ENCODE peak calls at places on chromosomes 12 and 14, in six cellular contexts. U, Y, A, G, O and N are unnamed samples.

GRCh38 chr12:96471368-96472040 is 17.9 kb upstream of the CFAP54 start:
- DNase-seq in U (no peak), Y (no peak), A (peak; percentile 88), G (no peak), O (peak; percentile 82), N (no peak)

GRCh38 chr12:7354521-7354920 is 50.6 kb downstream of the ACSM4 start:
- DNase-seq in U (no peak), Y (no peak), A (no peak), G (no peak), O (peak; percentile 5), N (no peak)

GRCh38 chr14:102848830-102849521 is 71.7 kb downstream of the TRAF3 start:
- DNase-seq in U (no peak), Y (no peak), A (no peak), G (peak; percentile 32), O (peak; percentile 32), N (no peak)

GRCh38 chr14:36618641-36619040 is 36.2 kb upstream of the NKX2-8 start:
- DNase-seq in U (no peak), Y (no peak), A (no peak), G (no peak), O (no peak), N (no peak)

GRCh38 chr12:66196806-66197205 is 7.8 kb downstream of the IRAK3 start:
- DNase-seq in U (no peak), Y (no peak), A (no peak), G (no peak), O (peak; percentile 23), N (no peak)

GRCh38 chr14:69107407-69108003 is 45.4 kb downstream of the DCAF5 start:
- DNase-seq in U (no peak), Y (peak; percentile 58), A (peak; percentile 62), G (peak; percentile 56), O (peak; percentile 63), N (peak; percentile 83)

GRCh38 chr14:24816011-24816928 is 182.3 kb upstream of the GZMB start:
- DNase-seq in U (no peak), Y (no peak), A (peak; percentile 69), G (no peak), O (peak; percentile 17), N (peak; percentile 84)

GRCh38 chr14:103838117-103838516 is 9.3 kb downstream of the PPP1R13B start:
- DNase-seq in U (no peak), Y (no peak), A (no peak), G (no peak), O (no peak), N (no peak)

GRCh38 chr12:128531153-128531552 is 264.2 kb downstream of the TMEM132C start:
- DNase-seq in U (no peak), Y (no peak), A (no peak), G (no peak), O (no peak), N (no peak)

GRCh38 chr14:98325761-98326160 is 946.2 kb downstream of the BCL11B start:
- DNase-seq in U (no peak), Y (no peak), A (peak; percentile 16), G (no peak), O (no peak), N (peak; percentile 96)

GRCh38 chr14:58501214-58501816 is 73.8 kb downstream of the KIAA0586 start:
- DNase-seq in U (no peak), Y (peak; percentile 30), A (peak; percentile 80), G (peak; percentile 78), O (peak; percentile 87), N (peak; percentile 56)

GRCh38 chr14:61542848-61543790 is 152.2 kb upstream of the HIF1A start:
- DNase-seq in U (no peak), Y (no peak), A (no peak), G (no peak), O (no peak), N (no peak)

GRCh38 chr12:12010277-12011031 is 60.3 kb upstream of the BCL2L14 start:
- DNase-seq in U (peak; percentile 26), Y (no peak), A (peak; percentile 93), G (no peak), O (peak; percentile 78), N (peak; percentile 40)

GRCh38 chr12:68667896-68668295 is 18.9 kb upstream of the NUP107 start:
- DNase-seq in U (no peak), Y (no peak), A (no peak), G (no peak), O (no peak), N (no peak)

GRCh38 chr14:94548999-94549985 is 11.9 kb upstream of the SERPINA4 start:
- DNase-seq in U (no peak), Y (no peak), A (peak; percentile 25), G (peak; percentile 13), O (peak; percentile 52), N (peak; percentile 24)

GRCh38 chr12:107437954-107438353 is 247.6 kb upstream of the PWP1 start:
- DNase-seq in U (no peak), Y (no peak), A (no peak), G (no peak), O (no peak), N (no peak)

GRCh38 chr12:42761601-42762350 is 172.2 kb upstream of the PRICKLE1 start:
- DNase-seq in U (no peak), Y (no peak), A (peak; percentile 82), G (no peak), O (no peak), N (no peak)

GRCh38 chr14:77965919-77966435 is 166.1 kb downstream of the ADCK1 start:
- DNase-seq in U (no peak), Y (no peak), A (peak; percentile 42), G (no peak), O (peak; percentile 47), N (peak; percentile 93)

GRCh38 chr12:84727964-84728363 is 184.6 kb downstream of the SLC6A15 start:
- DNase-seq in U (no peak), Y (no peak), A (peak; percentile 79), G (no peak), O (peak; percentile 42), N (no peak)

GRCh38 chr12:49352351-49352750 is 5.7 kb downstream of the DNAJC22 start:
- DNase-seq in U (no peak), Y (no peak), A (no peak), G (no peak), O (no peak), N (no peak)

GRCh38 chr12:50615534-50616296 is 110.9 kb downstream of the DIP2B start:
- DNase-seq in U (no peak), Y (no peak), A (peak; percentile 69), G (no peak), O (peak; percentile 82), N (no peak)

GRCh38 chr12:52514471-52515318 is 5.5 kb downstream of the KRT5 start:
- DNase-seq in U (no peak), Y (no peak), A (no peak), G (no peak), O (no peak), N (no peak)

GRCh38 chr12:105444809-105445102 is 114.3 kb downstream of the C12orf75 start:
- DNase-seq in U (no peak), Y (no peak), A (peak; percentile 61), G (no peak), O (peak; percentile 32), N (no peak)

GRCh38 chr12:100956311-100956852 is 161.8 kb downstream of the ANO4 start:
- DNase-seq in U (no peak), Y (no peak), A (peak; percentile 68), G (no peak), O (peak; percentile 11), N (no peak)

GRCh38 chr12:131896811-131897270 is 2.4 kb downstream of the ULK1 start:
- DNase-seq in U (no peak), Y (no peak), A (no peak), G (no peak), O (peak; percentile 73), N (no peak)

GRCh38 chr14:88986146-88986841 is 161.8 kb downstream of the TTC8 start:
- DNase-seq in U (no peak), Y (no peak), A (peak; percentile 89), G (peak; percentile 41), O (peak; percentile 87), N (peak; percentile 24)